ENCODE peak calls at places on chromosomes 5 and 9, in ten cellular contexts. B is stomach, Q is uterus, Y is prostate gland, X is suprapubic skin, J is tibial nerve, H is ovary, G is breast epithelium, W is testis, R is transverse colon. E is an unnamed sample.
A peak's percentile ranks its signal among the peaks of the same experiment; 100 is the strongest.

GRCh38 chr5:168128154-168128553 is 163.3 kb upstream of the WWC1 start:
- DNase-seq in B (no peak), Q (no peak), Y (no peak), X (no peak), J (no peak), H (no peak), G (no peak), W (no peak), R (no peak), E (no peak)

GRCh38 chr5:102341918-102342317 is 45.8 kb upstream of the SLCO4C1 start:
- DNase-seq in B (no peak), Q (no peak), Y (no peak), X (no peak), J (no peak), H (no peak), G (no peak), W (no peak), R (no peak), E (no peak)

GRCh38 chr9:137482094-137482781 is 23.1 kb upstream of the NSMF start:
- DNase-seq in B (peak; percentile 44), Q (peak; percentile 65), Y (peak; percentile 88), X (no peak), J (no peak), H (peak; percentile 68), G (peak; percentile 83), W (peak; percentile 69), R (no peak), E (peak; percentile 89)

GRCh38 chr9:78235296-78235770 is 542 bp upstream of the CEP78 start:
- DNase-seq in B (no peak), Q (no peak), Y (no peak), X (no peak), J (no peak), H (no peak), G (no peak), W (no peak), R (no peak), E (peak; percentile 47)

GRCh38 chr9:134355561-134356278 is 29.5 kb downstream of the RXRA start:
- DNase-seq in B (peak; percentile 66), Q (no peak), Y (peak; percentile 82), X (no peak), J (no peak), H (no peak), G (no peak), W (no peak), R (peak; percentile 79), E (no peak)

GRCh38 chr5:130532786-130533185 is 628.5 kb downstream of the CHSY3 start:
- DNase-seq in B (no peak), Q (no peak), Y (no peak), X (no peak), J (no peak), H (no peak), G (no peak), W (no peak), R (no peak), E (no peak)

GRCh38 chr5:546376-546908 is 22.2 kb upstream of the SLC9A3 start:
- DNase-seq in B (peak; percentile 41), Q (no peak), Y (no peak), X (peak; percentile 62), J (peak; percentile 1), H (no peak), G (no peak), W (no peak), R (peak; percentile 74), E (no peak)

GRCh38 chr5:63820557-63820956 is 141.7 kb downstream of the HTR1A start:
- DNase-seq in B (no peak), Q (no peak), Y (no peak), X (no peak), J (no peak), H (no peak), G (no peak), W (no peak), R (no peak), E (no peak)

GRCh38 chr9:124940521-124940893 is 376 bp downstream of the GOLGA1 start:
- DNase-seq in B (no peak), Q (no peak), Y (no peak), X (no peak), J (no peak), H (no peak), G (no peak), W (no peak), R (no peak), E (no peak)

GRCh38 chr5:148206620-148207019 is 3.8 kb downstream of the SPINK6 start:
- DNase-seq in B (no peak), Q (no peak), Y (no peak), X (no peak), J (no peak), H (no peak), G (no peak), W (no peak), R (no peak), E (no peak)

GRCh38 chr9:34046784-34047379 is 1.8 kb downstream of the UBAP2 start:
- DNase-seq in B (no peak), Q (no peak), Y (no peak), X (no peak), J (no peak), H (no peak), G (no peak), W (no peak), R (peak; percentile 25), E (no peak)

GRCh38 chr9:133584559-133585476 is 24.4 kb downstream of the FAM163B start:
- DNase-seq in B (no peak), Q (no peak), Y (peak; percentile 34), X (no peak), J (no peak), H (no peak), G (no peak), W (peak; percentile 37), R (peak; percentile 43), E (no peak)

GRCh38 chr9:33687779-33688178 is 107.6 kb upstream of the PRSS3 start:
- DNase-seq in B (no peak), Q (no peak), Y (no peak), X (no peak), J (no peak), H (no peak), G (no peak), W (no peak), R (no peak), E (no peak)

GRCh38 chr5:173887610-173888472 is at the start of gene CPEB4:
- DNase-seq in B (peak; percentile 99), Q (peak; percentile 98), Y (peak; percentile 100), X (peak; percentile 100), J (peak; percentile 99), H (peak; percentile 98), G (peak; percentile 99), W (peak; percentile 100), R (peak; percentile 99), E (peak; percentile 98)

GRCh38 chr5:173893192-173893561 is 5.0 kb downstream of the CPEB4 start:
- DNase-seq in B (no peak), Q (no peak), Y (no peak), X (no peak), J (no peak), H (no peak), G (no peak), W (no peak), R (no peak), E (no peak)

GRCh38 chr5:173891367-173891766 is 3.2 kb downstream of the CPEB4 start:
- DNase-seq in B (no peak), Q (no peak), Y (no peak), X (no peak), J (no peak), H (no peak), G (no peak), W (no peak), R (no peak), E (no peak)

GRCh38 chr5:173888473-173889135 is 455 bp downstream of the CPEB4 start:
- DNase-seq in B (no peak), Q (no peak), Y (no peak), X (no peak), J (no peak), H (peak; percentile 54), G (no peak), W (no peak), R (peak; percentile 35), E (no peak)

GRCh38 chr5:173890195-173890951 is 2.2 kb downstream of the CPEB4 start:
- DNase-seq in B (no peak), Q (no peak), Y (no peak), X (no peak), J (no peak), H (peak; percentile 44), G (no peak), W (peak; percentile 61), R (no peak), E (no peak)
- TF ChIP-seq POLR2A in B (no peak), Q (no peak), Y (no peak), X (no peak), J (no peak), H (peak; percentile 7), G (no peak), W (no peak), R (no peak), E (no peak)

GRCh38 chr9:96412174-96412913 is 5.8 kb downstream of the ZNF367 start:
- DNase-seq in B (no peak), Q (no peak), Y (no peak), X (no peak), J (no peak), H (no peak), G (no peak), W (no peak), R (no peak), E (no peak)
- TF ChIP-seq POLR2A in B (no peak), Q (no peak), Y (no peak), X (no peak), J (no peak), H (no peak), G (no peak), W (no peak), R (no peak), E (no peak)

GRCh38 chr5:178147406-178147805 is 6.3 kb downstream of the NHP2 start:
- DNase-seq in B (no peak), Q (no peak), Y (no peak), X (no peak), J (no peak), H (no peak), G (no peak), W (no peak), R (no peak), E (no peak)
- TF ChIP-seq POLR2A in B (no peak), Q (no peak), Y (no peak), X (no peak), J (no peak), H (no peak), G (no peak), W (no peak), R (no peak), E (no peak)

GRCh38 chr9:88387733-88388202 is 476 bp upstream of the SPIN1 start:
- DNase-seq in B (peak; percentile 59), Q (peak; percentile 57), Y (peak; percentile 31), X (no peak), J (no peak), H (peak; percentile 75), G (peak; percentile 47), W (peak; percentile 68), R (peak; percentile 72), E (peak; percentile 87)

GRCh38 chr9:88387035-88387732 is 1.1 kb upstream of the SPIN1 start:
- DNase-seq in B (peak; percentile 34), Q (peak; percentile 26), Y (peak; percentile 33), X (no peak), J (no peak), H (no peak), G (no peak), W (peak; percentile 72), R (peak; percentile 74), E (no peak)

GRCh38 chr9:88390371-88390990 is 2.2 kb downstream of the SPIN1 start:
- DNase-seq in B (no peak), Q (no peak), Y (no peak), X (no peak), J (no peak), H (no peak), G (no peak), W (no peak), R (no peak), E (no peak)

GRCh38 chr9:88388203-88388885 is at the start of gene SPIN1:
- DNase-seq in B (peak; percentile 84), Q (peak; percentile 87), Y (peak; percentile 70), X (peak; percentile 79), J (peak; percentile 53), H (peak; percentile 92), G (peak; percentile 73), W (peak; percentile 76), R (peak; percentile 87), E (peak; percentile 95)

GRCh38 chr9:88388886-88389617 is 808 bp downstream of the SPIN1 start:
- DNase-seq in B (peak; percentile 38), Q (peak; percentile 64), Y (peak; percentile 29), X (no peak), J (no peak), H (peak; percentile 79), G (peak; percentile 30), W (peak; percentile 73), R (peak; percentile 51), E (peak; percentile 75)
- TF ChIP-seq POLR2A in B (no peak), Q (peak; percentile 6), Y (peak; percentile 32), X (no peak), J (no peak), H (peak; percentile 18), G (no peak), W (no peak), R (peak; percentile 42), E (no peak)